ENCODE peak calls at places on chromosome 10, in six cellular contexts. K, F, X, D, I and V are unnamed samples.

GRCh38 chr10:121540773-121541395 is 57.4 kb downstream of the FGFR2 start:
- DNase-seq in F (no peak), K (no peak), I (no peak), D (no peak), X (no peak), V (no peak)

GRCh38 chr10:1402016-1402820 is 335.1 kb downstream of the ADARB2 start:
- DNase-seq in K (peak; percentile 21), F (no peak), D (no peak), I (no peak), X (no peak), V (no peak)

GRCh38 chr10:1374501-1374900 is 318.3 kb downstream of the WDR37 start:
- DNase-seq in I (no peak), X (no peak), K (peak; percentile 30), F (no peak), D (no peak), V (no peak)

GRCh38 chr10:113576853-113577252 is 24.0 kb downstream of the HABP2 start:
- DNase-seq in D (no peak), X (no peak), I (peak; percentile 11), F (no peak), K (no peak), V (peak; percentile 14)

GRCh38 chr10:74929197-74929596 is 102.8 kb downstream of the KAT6B start:
- DNase-seq in X (no peak), I (no peak), D (no peak), K (no peak), F (no peak), V (peak; percentile 18)

GRCh38 chr10:101940916-101941315 is 97.3 kb upstream of the KCNIP2 start:
- DNase-seq in I (peak; percentile 30), F (no peak), K (no peak), X (no peak), D (no peak), V (peak; percentile 26)

GRCh38 chr10:113158183-113158582 is 208.1 kb downstream of the TCF7L2 start:
- DNase-seq in X (no peak), F (no peak), D (no peak), I (no peak), K (no peak), V (peak; percentile 6)

GRCh38 chr10:75399461-75400162 is 2.0 kb downstream of the ZNF503 start:
- DNase-seq in I (peak; percentile 71), F (no peak), K (peak; percentile 89), D (peak; percentile 86), X (peak; percentile 87), V (peak; percentile 65)

GRCh38 chr10:99560277-99561126 is 27.8 kb downstream of the NKX2-3 start:
- DNase-seq in K (peak; percentile 80), I (peak; percentile 32), X (no peak), F (peak; percentile 58), D (peak; percentile 36), V (peak; percentile 12)

GRCh38 chr10:78707745-78708144 is 361.0 kb upstream of the ZMIZ1 start:
- DNase-seq in D (no peak), F (no peak), I (no peak), X (no peak), K (no peak), V (no peak)

GRCh38 chr10:115829501-115830215 is 443.3 kb downstream of the GFRA1 start:
- DNase-seq in I (peak; percentile 6), K (no peak), F (no peak), X (no peak), D (no peak), V (no peak)

GRCh38 chr10:4663162-4663992 is 162.6 kb upstream of the AKR1E2 start:
- DNase-seq in X (no peak), D (peak; percentile 91), I (peak; percentile 99), F (peak; percentile 3), K (peak; percentile 88), V (peak; percentile 98)

GRCh38 chr10:103791858-103792257 is 63.5 kb downstream of the SH3PXD2A start:
- DNase-seq in X (no peak), F (no peak), K (no peak), I (no peak), D (no peak), V (no peak)

GRCh38 chr10:103790580-103790979 is 64.8 kb downstream of the SH3PXD2A start:
- DNase-seq in F (no peak), D (no peak), X (no peak), I (no peak), K (no peak), V (no peak)

GRCh38 chr10:103791291-103791690 is 64.1 kb downstream of the SH3PXD2A start:
- DNase-seq in K (no peak), I (no peak), X (no peak), D (no peak), F (no peak), V (no peak)

GRCh38 chr10:103789141-103789540 is 66.2 kb downstream of the SH3PXD2A start:
- DNase-seq in K (no peak), X (no peak), F (no peak), I (no peak), D (no peak), V (no peak)

DNA sequence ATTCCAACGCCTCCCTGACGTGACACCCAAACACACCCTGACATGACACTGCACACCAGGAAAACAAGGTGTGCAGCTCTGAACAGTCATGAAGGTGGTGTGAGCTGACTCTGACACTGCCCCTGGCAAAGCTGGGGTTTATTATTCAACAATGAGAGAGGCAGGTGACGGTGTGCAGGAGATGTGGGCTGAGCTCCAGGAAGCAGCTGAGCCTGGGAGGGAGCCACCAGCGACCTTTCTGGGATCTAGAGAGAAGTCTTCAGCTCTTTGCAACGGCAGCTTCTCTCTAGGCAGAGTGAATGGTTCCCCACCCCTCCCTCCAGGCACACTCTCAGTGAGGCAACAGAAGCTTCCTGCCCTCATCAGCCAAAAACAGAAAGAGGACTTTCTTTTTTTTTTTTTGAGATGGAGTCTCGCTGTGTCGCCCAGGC is 65.6 kb downstream of the SH3PXD2A start:
- DNase-seq in X (no peak), K (peak; percentile 81), I (peak; percentile 65), D (peak; percentile 42), F (no peak), V (no peak)
- H3K27ac ChIP-seq in X (no peak overlapping the region), K (no peak overlapping the region), I (peak overlapping the region; percentile 68), D (no peak overlapping the region), F (no peak overlapping the region), V (no peak overlapping the region)

GRCh38 chr10:86635402-86635801 is 18.9 kb upstream of the OPN4 start:
- DNase-seq in I (peak; percentile 66), D (no peak), X (no peak), F (no peak), K (no peak), V (peak; percentile 49)

GRCh38 chr10:86630079-86630478 is 24.3 kb upstream of the OPN4 start:
- DNase-seq in K (no peak), I (no peak), F (no peak), X (no peak), D (no peak), V (no peak)

GRCh38 chr10:86632951-86633350 is 21.4 kb upstream of the OPN4 start:
- DNase-seq in K (no peak), X (no peak), D (no peak), I (no peak), F (no peak), V (no peak)

DNA sequence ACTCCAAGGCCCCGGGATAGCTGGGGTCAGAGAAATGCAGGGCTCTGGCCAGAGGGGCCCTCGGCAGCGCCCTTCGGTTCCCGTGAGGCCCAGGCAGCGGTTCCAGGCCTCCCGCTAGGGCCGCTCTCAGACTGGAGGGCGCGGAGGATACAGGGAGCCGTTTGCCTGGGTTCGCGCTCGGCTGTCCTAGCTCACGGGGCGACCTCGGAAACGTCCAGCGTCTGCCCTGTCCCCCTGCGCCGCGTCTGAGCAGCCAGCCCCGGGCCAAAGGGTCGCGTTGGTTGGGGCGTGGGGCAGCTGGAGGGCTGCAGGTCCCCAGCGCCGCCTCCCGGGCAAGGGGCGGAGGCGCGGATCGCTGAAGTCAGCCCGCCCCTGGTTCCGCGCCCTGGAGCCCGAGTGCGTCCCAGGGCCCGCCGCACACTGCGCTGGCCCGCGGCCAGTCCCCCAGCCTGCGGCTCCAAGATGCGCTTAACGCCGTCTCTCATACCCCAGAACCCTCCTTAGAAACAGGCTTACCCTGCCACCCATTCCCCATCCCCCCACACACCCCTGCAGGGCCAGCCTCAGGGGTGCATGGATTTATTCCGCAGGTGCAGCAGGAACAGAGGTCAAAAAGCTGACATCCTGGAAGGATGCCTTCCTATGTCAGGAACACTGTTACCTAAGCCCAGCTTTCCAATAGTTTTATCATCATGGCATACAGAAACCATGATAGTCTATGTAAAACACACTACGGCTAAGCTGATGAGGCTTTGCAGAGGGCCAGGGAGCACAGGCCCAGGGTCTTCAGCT is 22.1 kb upstream of the OPN4 start:
- DNase-seq in D (no peak), F (no peak), K (no peak), I (no peak), X (peak; percentile 65), V (no peak)
- H3K4me3 ChIP-seq in D (peak overlapping the region; percentile 21), F (no peak overlapping the region), K (no peak overlapping the region), I (no peak overlapping the region), X (peak overlapping the region; percentile 37), V (peak overlapping the region; percentile 54)

GRCh38 chr10:22318772-22319171 is 2.1 kb upstream of the BMI1 start:
- DNase-seq in D (no peak), F (no peak), X (no peak), I (no peak), K (no peak), V (no peak)

GRCh38 chr10:22317771-22318565 is 1.8 kb downstream of the COMMD3 start:
- DNase-seq in F (no peak), I (no peak), D (no peak), X (no peak), K (no peak), V (no peak)

GRCh38 chr10:22316286-22317120 is at the start of gene COMMD3:
- DNase-seq in X (peak; percentile 89), D (peak; percentile 87), I (peak; percentile 84), F (peak; percentile 89), K (peak; percentile 94), V (peak; percentile 76)

GRCh38 chr10:22315455-22316285 is 518 bp upstream of the COMMD3 start:
- DNase-seq in K (no peak), D (no peak), X (no peak), F (peak; percentile 16), I (no peak), V (no peak)

GRCh38 chr10:22317121-22317370 is 858 bp downstream of the COMMD3 start:
- DNase-seq in D (no peak), K (peak; percentile 68), F (no peak), X (no peak), I (no peak), V (no peak)
- H3K27ac ChIP-seq in D (peak overlapping the region; percentile 97), K (peak overlapping the region; percentile 98), F (peak overlapping the region; percentile 61), X (peak overlapping the region; percentile 93), I (peak overlapping the region; percentile 86), V (peak overlapping the region; percentile 92)

DNA sequence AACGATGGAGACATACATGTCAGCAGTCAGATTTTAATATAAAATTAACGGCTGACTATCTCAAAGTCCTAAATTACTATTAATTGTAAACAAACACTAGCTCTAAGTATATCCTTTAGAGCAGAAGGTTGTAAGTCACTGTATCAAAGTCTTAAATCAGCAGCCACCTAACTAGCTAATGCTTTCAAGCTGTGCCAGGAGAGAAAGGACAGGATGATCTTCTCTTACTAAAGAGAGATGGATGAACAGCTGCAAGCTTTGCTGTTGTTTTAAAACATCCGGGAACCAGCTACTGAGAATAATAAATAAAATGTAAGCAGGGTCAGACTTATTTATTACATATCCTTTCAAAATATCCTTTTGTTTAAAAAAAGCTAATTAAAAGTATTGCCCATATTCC is 24.0 kb upstream of the ABLIM1 start:
- DNase-seq in D (no peak), K (no peak), I (no peak), F (no peak), X (no peak), V (no peak)
- H3K4me3 ChIP-seq in D (no peak overlapping the region), K (no peak overlapping the region), I (no peak overlapping the region), F (no peak overlapping the region), X (peak overlapping the region; percentile 53), V (no peak overlapping the region)